ENCODE peak calls at places on chromosomes 6 and 20, in nine cellular contexts. One of them, this sample, is unnamed. For H3K4me1, the result is how much of the 10 kb centered on the place peaks cover.

GRCh38 chr6:71250050-71250689 is 38.4 kb upstream of the OGFRL1 start:
- DNase-seq in right lobe of liver: no peak
- DNase-seq in right cardiac atrium: no peak
- DNase-seq in spleen: no peak
- DNase-seq in MM.1S: no peak
- DNase-seq in IMR-90: peak
- DNase-seq in A549: peak
- DNase-seq in neural progenitor cell: no peak
- DNase-seq in testis: no peak
- DNase-seq in this sample: no peak

GRCh38 chr6:25961619-25962367 is 809 bp upstream of the TRIM38 start:
- DNase-seq in right lobe of liver: no peak
- DNase-seq in right cardiac atrium: no peak
- DNase-seq in spleen: no peak
- DNase-seq in MM.1S: peak
- DNase-seq in IMR-90: no peak
- DNase-seq in A549: peak
- DNase-seq in neural progenitor cell: no peak
- DNase-seq in testis: no peak
- DNase-seq in this sample: no peak

GRCh38 chr20:15061955-15062354 is 724.5 kb upstream of the FLRT3 start:
- DNase-seq in right lobe of liver: no peak
- DNase-seq in right cardiac atrium: no peak
- DNase-seq in spleen: no peak
- DNase-seq in MM.1S: no peak
- DNase-seq in IMR-90: no peak
- DNase-seq in A549: peak
- DNase-seq in neural progenitor cell: peak
- DNase-seq in testis: peak
- DNase-seq in this sample: no peak

GRCh38 chr20:24153101-24154040 is 164.8 kb upstream of the GGTLC1 start:
- DNase-seq in right lobe of liver: no peak
- DNase-seq in right cardiac atrium: no peak
- DNase-seq in spleen: no peak
- DNase-seq in MM.1S: no peak
- DNase-seq in IMR-90: no peak
- DNase-seq in A549: no peak
- DNase-seq in neural progenitor cell: no peak
- DNase-seq in testis: no peak
- DNase-seq in this sample: no peak

GRCh38 chr6:32843321-32843978 is 397 bp downstream of the PSMB8 start:
- DNase-seq in right lobe of liver: no peak
- DNase-seq in right cardiac atrium: no peak
- DNase-seq in spleen: peak
- DNase-seq in MM.1S: no peak
- DNase-seq in IMR-90: no peak
- DNase-seq in A549: no peak
- DNase-seq in neural progenitor cell: no peak
- DNase-seq in testis: no peak
- DNase-seq in this sample: no peak

GRCh38 chr6:157718788-157719187 is 104.3 kb upstream of the SNX9 start:
- DNase-seq in right lobe of liver: no peak
- DNase-seq in right cardiac atrium: no peak
- DNase-seq in spleen: no peak
- DNase-seq in MM.1S: no peak
- DNase-seq in IMR-90: no peak
- DNase-seq in A549: no peak
- DNase-seq in neural progenitor cell: no peak
- DNase-seq in testis: no peak
- DNase-seq in this sample: no peak

GRCh38 chr6:20877008-20877937 is 343.0 kb downstream of the CDKAL1 start:
- DNase-seq in right lobe of liver: peak
- DNase-seq in right cardiac atrium: no peak
- DNase-seq in spleen: no peak
- DNase-seq in MM.1S: no peak
- DNase-seq in IMR-90: peak
- DNase-seq in A549: peak
- DNase-seq in neural progenitor cell: no peak
- DNase-seq in testis: no peak
- DNase-seq in this sample: peak

GRCh38 chr20:44993343-44993742 is 27.0 kb downstream of the STK4 start:
- DNase-seq in right lobe of liver: no peak
- DNase-seq in right cardiac atrium: no peak
- DNase-seq in spleen: no peak
- DNase-seq in MM.1S: peak
- DNase-seq in IMR-90: peak
- DNase-seq in A549: no peak
- DNase-seq in neural progenitor cell: no peak
- DNase-seq in testis: no peak
- DNase-seq in this sample: no peak

GRCh38 chr6:33201935-33202334 is 1.3 kb downstream of the SLC39A7 start:
- DNase-seq in right lobe of liver: no peak
- DNase-seq in right cardiac atrium: no peak
- DNase-seq in spleen: no peak
- DNase-seq in MM.1S: no peak
- DNase-seq in IMR-90: no peak
- DNase-seq in A549: no peak
- DNase-seq in neural progenitor cell: no peak
- DNase-seq in testis: no peak
- DNase-seq in this sample: no peak

GRCh38 chr6:43980004-43980795 is 147.1 kb downstream of the MRPL14 start:
- DNase-seq in right lobe of liver: peak
- DNase-seq in right cardiac atrium: peak
- DNase-seq in spleen: no peak
- DNase-seq in MM.1S: no peak
- DNase-seq in IMR-90: no peak
- DNase-seq in A549: no peak
- DNase-seq in neural progenitor cell: no peak
- DNase-seq in testis: peak
- DNase-seq in this sample: no peak

GRCh38 chr6:149897015-149897697 is 757 bp downstream of the RAET1E start:
- DNase-seq in right lobe of liver: peak
- DNase-seq in right cardiac atrium: peak
- DNase-seq in spleen: peak
- DNase-seq in MM.1S: no peak
- DNase-seq in IMR-90: peak
- DNase-seq in A549: peak
- DNase-seq in neural progenitor cell: no peak
- DNase-seq in testis: peak
- DNase-seq in this sample: no peak

GRCh38 chr6:128161263-128161662 is 260.4 kb upstream of the THEMIS start:
- DNase-seq in right lobe of liver: no peak
- DNase-seq in right cardiac atrium: no peak
- DNase-seq in spleen: no peak
- DNase-seq in MM.1S: no peak
- DNase-seq in IMR-90: no peak
- DNase-seq in A549: no peak
- DNase-seq in neural progenitor cell: no peak
- DNase-seq in testis: no peak
- DNase-seq in this sample: no peak

GRCh38 chr20:1299522-1299921 is 29.4 kb downstream of the SDCBP2 start:
- DNase-seq in right lobe of liver: no peak
- DNase-seq in right cardiac atrium: no peak
- DNase-seq in spleen: peak
- DNase-seq in MM.1S: peak
- DNase-seq in IMR-90: no peak
- DNase-seq in A549: peak
- DNase-seq in neural progenitor cell: peak
- DNase-seq in testis: no peak
- DNase-seq in this sample: no peak

GRCh38 chr6:142773324-142773723 is 171.7 kb downstream of the HIVEP2 start:
- DNase-seq in right lobe of liver: no peak
- DNase-seq in right cardiac atrium: no peak
- DNase-seq in spleen: no peak
- DNase-seq in MM.1S: no peak
- DNase-seq in IMR-90: no peak
- DNase-seq in A549: no peak
- DNase-seq in neural progenitor cell: no peak
- DNase-seq in testis: no peak
- DNase-seq in this sample: no peak

GRCh38 chr20:9808166-9808565 is 30.7 kb downstream of the PAK5 start:
- DNase-seq in right lobe of liver: no peak
- DNase-seq in right cardiac atrium: no peak
- DNase-seq in spleen: no peak
- DNase-seq in MM.1S: no peak
- DNase-seq in IMR-90: no peak
- DNase-seq in A549: no peak
- DNase-seq in neural progenitor cell: no peak
- DNase-seq in testis: no peak
- DNase-seq in this sample: no peak

GRCh38 chr6:70847091-70847490 is 109.8 kb downstream of the B3GAT2 start:
- DNase-seq in right lobe of liver: no peak
- DNase-seq in right cardiac atrium: no peak
- DNase-seq in spleen: no peak
- DNase-seq in MM.1S: no peak
- DNase-seq in IMR-90: no peak
- DNase-seq in A549: no peak
- DNase-seq in neural progenitor cell: no peak
- DNase-seq in testis: no peak
- DNase-seq in this sample: no peak

GRCh38 chr20:39716796-39717341 is 754.7 kb downstream of the DHX35 start:
- DNase-seq in right lobe of liver: no peak
- DNase-seq in right cardiac atrium: no peak
- DNase-seq in spleen: no peak
- DNase-seq in MM.1S: no peak
- DNase-seq in IMR-90: no peak
- DNase-seq in A549: no peak
- DNase-seq in neural progenitor cell: no peak
- DNase-seq in testis: no peak
- DNase-seq in this sample: peak

GRCh38 chr6:111590209-111590955 is 15.3 kb downstream of the TRAF3IP2 start:
- DNase-seq in right lobe of liver: no peak
- DNase-seq in right cardiac atrium: no peak
- DNase-seq in spleen: no peak
- DNase-seq in MM.1S: no peak
- DNase-seq in IMR-90: peak
- DNase-seq in A549: no peak
- DNase-seq in neural progenitor cell: no peak
- DNase-seq in testis: no peak
- DNase-seq in this sample: no peak
- H3K4me1 ChIP-seq in right lobe of liver: under half
- H3K4me1 ChIP-seq in right cardiac atrium: under half
- H3K4me1 ChIP-seq in spleen: under half
- H3K4me1 ChIP-seq in MM.1S: under half
- H3K4me1 ChIP-seq in IMR-90: under half
- H3K4me1 ChIP-seq in A549: half or more
- H3K4me1 ChIP-seq in neural progenitor cell: under half
- H3K4me1 ChIP-seq in testis: under half
- H3K4me1 ChIP-seq in this sample: under half

DNA sequence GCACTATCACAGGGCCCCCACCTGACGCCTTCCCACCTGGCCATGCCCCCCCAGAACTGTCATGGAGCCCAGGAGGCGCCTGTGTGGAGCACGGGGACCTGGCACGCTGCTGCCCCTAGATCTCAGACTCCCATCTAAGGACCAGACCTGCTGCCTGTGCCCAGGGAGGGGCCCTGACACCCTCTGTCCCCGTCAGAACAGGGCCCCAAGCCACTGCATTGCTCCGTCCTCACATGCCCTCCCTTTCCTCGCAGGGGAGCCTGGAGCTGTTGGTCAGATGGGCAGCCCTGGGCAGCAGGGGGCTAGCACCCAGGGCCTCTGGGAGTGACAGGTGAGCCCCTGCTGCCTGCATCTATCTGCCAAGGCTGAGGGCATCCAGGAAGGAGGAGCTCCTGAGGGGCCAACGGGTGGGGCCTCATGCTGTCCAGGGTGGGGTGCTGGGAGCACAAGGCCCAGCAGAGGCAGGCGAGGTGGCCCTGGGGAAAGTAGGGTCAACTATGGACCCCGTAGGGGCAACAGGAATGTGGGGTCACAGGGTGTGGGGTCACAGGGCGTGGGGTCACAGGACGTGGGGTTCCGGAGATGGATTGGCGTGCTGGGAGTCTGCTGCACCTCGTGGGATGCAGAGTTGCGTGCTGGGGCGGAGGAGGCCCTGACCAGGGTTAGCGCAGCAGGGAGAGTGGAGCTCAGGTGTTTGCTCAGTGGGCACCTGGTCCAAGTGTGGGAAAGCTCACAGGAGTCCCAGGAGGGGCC is 31.6 kb downstream of the CHRNA4 start:
- DNase-seq in right lobe of liver: no peak
- DNase-seq in right cardiac atrium: peak
- DNase-seq in spleen: peak
- DNase-seq in MM.1S: no peak
- DNase-seq in IMR-90: no peak
- DNase-seq in A549: no peak
- DNase-seq in neural progenitor cell: no peak
- DNase-seq in testis: no peak
- DNase-seq in this sample: no peak
- H3K4me1 ChIP-seq in right lobe of liver: under half
- H3K4me1 ChIP-seq in right cardiac atrium: under half
- H3K4me1 ChIP-seq in spleen: under half
- H3K4me1 ChIP-seq in MM.1S: under half
- H3K4me1 ChIP-seq in IMR-90: under half
- H3K4me1 ChIP-seq in A549: under half
- H3K4me1 ChIP-seq in neural progenitor cell: under half
- H3K4me1 ChIP-seq in testis: under half
- H3K4me1 ChIP-seq in this sample: under half

DNA sequence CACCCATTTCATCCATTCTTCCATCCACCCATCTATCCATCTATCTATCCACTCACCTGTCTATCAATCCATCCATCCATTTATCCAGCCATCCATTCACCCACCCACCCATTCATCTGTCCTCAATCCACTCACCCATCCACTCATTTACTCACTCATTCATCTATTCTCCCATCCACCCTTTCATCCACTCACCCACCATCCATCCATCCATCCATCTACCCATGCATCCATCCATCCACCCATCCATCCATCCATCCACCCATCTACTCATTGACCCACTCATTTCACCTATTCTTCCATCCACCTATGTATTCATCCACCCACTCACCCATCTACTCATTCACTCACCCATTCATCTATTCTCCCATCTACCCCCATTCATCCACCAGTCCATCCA is 24.2 kb upstream of the PTGIS start:
- DNase-seq in right lobe of liver: no peak
- DNase-seq in right cardiac atrium: no peak
- DNase-seq in spleen: no peak
- DNase-seq in MM.1S: no peak
- DNase-seq in IMR-90: no peak
- DNase-seq in A549: no peak
- DNase-seq in neural progenitor cell: no peak
- DNase-seq in testis: no peak
- DNase-seq in this sample: no peak
- H3K4me1 ChIP-seq in right lobe of liver: under half
- H3K4me1 ChIP-seq in right cardiac atrium: under half
- H3K4me1 ChIP-seq in spleen: under half
- H3K4me1 ChIP-seq in MM.1S: under half
- H3K4me1 ChIP-seq in IMR-90: under half
- H3K4me1 ChIP-seq in A549: under half
- H3K4me1 ChIP-seq in neural progenitor cell: under half
- H3K4me1 ChIP-seq in testis: under half
- H3K4me1 ChIP-seq in this sample: under half

DNA sequence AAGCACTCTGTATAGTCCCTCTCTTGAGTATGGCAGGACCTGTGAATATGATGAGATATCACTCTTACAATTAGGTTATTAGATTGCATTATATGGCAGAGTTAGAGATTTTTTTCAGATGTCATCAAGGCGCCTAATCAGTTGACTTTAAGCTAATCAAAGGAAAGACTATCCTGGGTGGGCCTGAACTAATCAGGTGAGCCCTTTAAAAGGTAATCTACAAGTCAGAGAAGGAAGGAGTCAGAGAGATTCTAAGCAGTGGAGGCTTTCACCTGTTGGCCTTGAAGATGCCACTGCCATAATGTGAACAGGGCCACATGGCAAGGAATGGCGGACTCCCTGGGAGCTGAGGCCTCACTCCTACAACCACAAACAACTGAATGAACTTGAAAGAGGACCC is 151.5 kb downstream of the BFSP1 start:
- DNase-seq in right lobe of liver: no peak
- DNase-seq in right cardiac atrium: no peak
- DNase-seq in spleen: no peak
- DNase-seq in MM.1S: no peak
- DNase-seq in IMR-90: no peak
- DNase-seq in A549: no peak
- DNase-seq in neural progenitor cell: no peak
- DNase-seq in testis: no peak
- DNase-seq in this sample: no peak
- H3K4me1 ChIP-seq in right lobe of liver: under half
- H3K4me1 ChIP-seq in right cardiac atrium: under half
- H3K4me1 ChIP-seq in spleen: under half
- H3K4me1 ChIP-seq in MM.1S: under half
- H3K4me1 ChIP-seq in IMR-90: under half
- H3K4me1 ChIP-seq in A549: under half
- H3K4me1 ChIP-seq in neural progenitor cell: under half
- H3K4me1 ChIP-seq in testis: under half
- H3K4me1 ChIP-seq in this sample: under half